ENCODE peak calls at places on chromosome 6, in nine cellular contexts. F is NCI-H1105; Z is progenitor cell of endocrine pancreas; D is kidney; N is stimulated activated CD4-positive, alpha-beta T cell treated with anti-CD3 and anti-CD28 coated beads, Interleukin-2, amount 100 ng/mL, for 48 hours; P is fibroblast of the aortic adventitia; R is psoas muscle; C is EH; V is activated naive CD4-positive, alpha-beta T cell. S is an unnamed sample.

GRCh38 chr6:46954819-46955520 is 33.2 kb upstream of the ADGRF5 start:
- DNase-seq in F (peak; percentile 92), Z (no peak), D (no peak), N (no peak), P (no peak), R (no peak), C (peak; percentile 3), V (no peak), S (no peak)

GRCh38 chr6:11494786-11495564 is 42.6 kb upstream of the TMEM170B start:
- DNase-seq in F (no peak), Z (no peak), D (no peak), N (no peak), P (no peak), R (no peak), C (peak; percentile 15), V (no peak), S (no peak)

GRCh38 chr6:101276066-101276465 is 117.4 kb upstream of the GRIK2 start:
- DNase-seq in F (no peak), Z (no peak), D (no peak), N (no peak), P (peak; percentile 9), R (no peak), C (peak; percentile 63), V (no peak), S (no peak)

GRCh38 chr6:159008656-159009288 is 8.8 kb upstream of the RSPH3 start:
- DNase-seq in F (peak; percentile 12), Z (no peak), D (no peak), N (no peak), P (peak; percentile 47), R (no peak), C (peak; percentile 35), V (no peak), S (no peak)

GRCh38 chr6:18561006-18561750 is 174.0 kb downstream of the RNF144B start:
- DNase-seq in F (no peak), Z (no peak), D (no peak), N (no peak), P (peak; percentile 74), R (no peak), C (no peak), V (no peak), S (no peak)

GRCh38 chr6:47083586-47084047 is 41.5 kb upstream of the ADGRF1 start:
- DNase-seq in F (peak; percentile 80), Z (no peak), D (peak; percentile 96), N (no peak), P (peak; percentile 99), R (peak; percentile 94), C (peak; percentile 55), V (no peak), S (peak; percentile 89)

GRCh38 chr6:16576391-16577368 is 184.6 kb downstream of the ATXN1 start:
- DNase-seq in F (no peak), Z (no peak), D (no peak), N (no peak), P (no peak), R (no peak), C (no peak), V (no peak), S (no peak)

GRCh38 chr6:106339334-106340029 is 13.9 kb upstream of the ATG5 start:
- DNase-seq in F (peak; percentile 71), Z (peak; percentile 23), D (no peak), N (peak; percentile 21), P (peak; percentile 76), R (no peak), C (peak; percentile 78), V (no peak), S (no peak)

GRCh38 chr6:42745083-42745637 is 743 bp downstream of the TBCC start:
- DNase-seq in F (no peak), Z (peak; percentile 14), D (peak; percentile 82), N (peak; percentile 19), P (peak; percentile 20), R (peak; percentile 77), C (peak; percentile 35), V (no peak), S (peak; percentile 63)

GRCh38 chr6:43970913-43971775 is 156.1 kb downstream of the MRPL14 start:
- DNase-seq in F (no peak), Z (no peak), D (no peak), N (no peak), P (no peak), R (peak; percentile 73), C (no peak), V (no peak), S (no peak)

GRCh38 chr6:39193201-39193791 is 36.0 kb downstream of the KCNK5 start:
- DNase-seq in F (no peak), Z (no peak), D (peak; percentile 38), N (no peak), P (no peak), R (no peak), C (no peak), V (no peak), S (no peak)

GRCh38 chr6:84728602-84729001 is 35.8 kb downstream of the TBX18 start:
- DNase-seq in F (no peak), Z (no peak), D (no peak), N (no peak), P (no peak), R (no peak), C (peak; percentile 37), V (no peak), S (no peak)

GRCh38 chr6:6952484-6952883 is 155.3 kb upstream of the RREB1 start:
- DNase-seq in F (no peak), Z (no peak), D (no peak), N (no peak), P (no peak), R (no peak), C (no peak), V (no peak), S (no peak)

GRCh38 chr6:62805431-62805830 is 405.8 kb upstream of the FKBP1C start:
- DNase-seq in F (no peak), Z (no peak), D (no peak), N (no peak), P (no peak), R (no peak), C (no peak), V (no peak), S (no peak)

GRCh38 chr6:89145962-89146747 is at the start of gene PM20D2:
- DNase-seq in F (peak; percentile 79), Z (peak; percentile 62), D (peak; percentile 89), N (peak; percentile 49), P (peak; percentile 22), R (peak; percentile 84), C (peak; percentile 46), V (peak; percentile 29), S (peak; percentile 76)

GRCh38 chr6:34391023-34391485 is 1.4 kb downstream of the NUDT3 start:
- DNase-seq in F (no peak), Z (no peak), D (no peak), N (no peak), P (peak; percentile 89), R (peak; percentile 73), C (peak; percentile 87), V (no peak), S (peak; percentile 37)

GRCh38 chr6:28543671-28544131 is 18.0 kb downstream of the GPX5 start:
- DNase-seq in F (no peak), Z (no peak), D (no peak), N (no peak), P (peak; percentile 2), R (no peak), C (no peak), V (no peak), S (no peak)

GRCh38 chr6:35411066-35411465 is 41.1 kb upstream of the FANCE start:
- DNase-seq in F (no peak), Z (no peak), D (no peak), N (no peak), P (no peak), R (no peak), C (no peak), V (no peak), S (no peak)

GRCh38 chr6:124164363-124164762 is 360.7 kb downstream of the NKAIN2 start:
- DNase-seq in F (no peak), Z (no peak), D (no peak), N (no peak), P (no peak), R (no peak), C (no peak), V (no peak), S (no peak)

GRCh38 chr6:3615391-3616380 is 135.8 kb downstream of the PXDC1 start:
- DNase-seq in F (no peak), Z (no peak), D (no peak), N (no peak), P (no peak), R (no peak), C (no peak), V (no peak), S (no peak)

GRCh38 chr6:88142299-88142668 is 23.9 kb downstream of the CNR1 start:
- DNase-seq in F (no peak), Z (no peak), D (no peak), N (no peak), P (no peak), R (no peak), C (no peak), V (no peak), S (no peak)

GRCh38 chr6:81753709-81754678 is 1.5 kb upstream of the TENT5A start:
- DNase-seq in F (no peak), Z (peak; percentile 61), D (peak; percentile 95), N (peak; percentile 79), P (peak; percentile 63), R (peak; percentile 92), C (peak; percentile 70), V (peak; percentile 65), S (peak; percentile 94)